ENCODE peak calls at places on chromosomes 2 and 18, in nine cellular contexts. One of them, this sample, is unnamed.
A peak's percentile ranks its signal among the peaks of the same experiment; 100 is the strongest.

GRCh38 chr2:27400348-27401135 is 8.8 kb downstream of the PPM1G start:
- DNase-seq in tibial artery: no peak
- DNase-seq in right cardiac atrium: no peak
- DNase-seq in ascending aorta: no peak
- DNase-seq in kidney: no peak
- DNase-seq in mesendoderm: no peak
- DNase-seq in H1: no peak
- DNase-seq in effector memory CD4-positive, alpha-beta T cell: no peak
- DNase-seq in SJSA1: no peak
- DNase-seq in this sample: no peak

GRCh38 chr2:239605976-239606375 is 205.2 kb upstream of the HDAC4 start:
- DNase-seq in kidney: no peak
- DNase-seq in mesendoderm: no peak
- DNase-seq in right cardiac atrium: no peak
- DNase-seq in H1: no peak
- DNase-seq in effector memory CD4-positive, alpha-beta T cell: no peak
- DNase-seq in tibial artery: no peak
- DNase-seq in ascending aorta: no peak
- DNase-seq in SJSA1: peak; percentile 4
- DNase-seq in this sample: no peak

GRCh38 chr2:133304344-133304743 is 263.9 kb downstream of the NCKAP5 start:
- DNase-seq in mesendoderm: no peak
- DNase-seq in ascending aorta: no peak
- DNase-seq in effector memory CD4-positive, alpha-beta T cell: no peak
- DNase-seq in right cardiac atrium: no peak
- DNase-seq in tibial artery: no peak
- DNase-seq in H1: no peak
- DNase-seq in kidney: no peak
- DNase-seq in SJSA1: no peak
- DNase-seq in this sample: no peak

GRCh38 chr2:100012575-100012974 is 129.8 kb downstream of the AFF3 start:
- DNase-seq in mesendoderm: no peak
- DNase-seq in right cardiac atrium: no peak
- DNase-seq in effector memory CD4-positive, alpha-beta T cell: no peak
- DNase-seq in ascending aorta: no peak
- DNase-seq in SJSA1: no peak
- DNase-seq in tibial artery: no peak
- DNase-seq in kidney: no peak
- DNase-seq in H1: no peak
- DNase-seq in this sample: no peak

GRCh38 chr18:59263566-59264135 is 9.6 kb downstream of the RAX start:
- DNase-seq in kidney: no peak
- DNase-seq in tibial artery: no peak
- DNase-seq in right cardiac atrium: no peak
- DNase-seq in effector memory CD4-positive, alpha-beta T cell: no peak
- DNase-seq in SJSA1: no peak
- DNase-seq in ascending aorta: no peak
- DNase-seq in mesendoderm: no peak
- DNase-seq in H1: no peak
- DNase-seq in this sample: no peak

GRCh38 chr2:113219889-113220641 is 46.3 kb downstream of the PSD4 start:
- DNase-seq in right cardiac atrium: peak; percentile 64
- DNase-seq in SJSA1: no peak
- DNase-seq in H1: no peak
- DNase-seq in mesendoderm: peak; percentile 49
- DNase-seq in tibial artery: peak; percentile 73
- DNase-seq in ascending aorta: no peak
- DNase-seq in kidney: peak; percentile 90
- DNase-seq in effector memory CD4-positive, alpha-beta T cell: no peak
- DNase-seq in this sample: no peak

GRCh38 chr2:61924895-61925663 is 19.6 kb downstream of the COMMD1 start:
- DNase-seq in effector memory CD4-positive, alpha-beta T cell: no peak
- DNase-seq in tibial artery: no peak
- DNase-seq in ascending aorta: no peak
- DNase-seq in mesendoderm: peak; percentile 57
- DNase-seq in right cardiac atrium: no peak
- DNase-seq in kidney: no peak
- DNase-seq in SJSA1: no peak
- DNase-seq in H1: no peak
- DNase-seq in this sample: no peak

GRCh38 chr2:66057844-66058243 is 377.1 kb upstream of the MEIS1 start:
- DNase-seq in tibial artery: no peak
- DNase-seq in mesendoderm: no peak
- DNase-seq in kidney: no peak
- DNase-seq in H1: no peak
- DNase-seq in right cardiac atrium: no peak
- DNase-seq in effector memory CD4-positive, alpha-beta T cell: no peak
- DNase-seq in SJSA1: no peak
- DNase-seq in ascending aorta: no peak
- DNase-seq in this sample: no peak

GRCh38 chr2:196170681-196171247 is 614 bp downstream of the STK17B start:
- DNase-seq in mesendoderm: peak; percentile 48
- DNase-seq in tibial artery: peak; percentile 25
- DNase-seq in right cardiac atrium: peak; percentile 22
- DNase-seq in SJSA1: peak; percentile 41
- DNase-seq in kidney: peak; percentile 88
- DNase-seq in ascending aorta: no peak
- DNase-seq in H1: no peak
- DNase-seq in effector memory CD4-positive, alpha-beta T cell: no peak
- DNase-seq in this sample: peak; percentile 71

GRCh38 chr2:11356760-11357159 is 12.3 kb upstream of the ROCK2 start:
- DNase-seq in kidney: no peak
- DNase-seq in H1: no peak
- DNase-seq in tibial artery: no peak
- DNase-seq in SJSA1: no peak
- DNase-seq in effector memory CD4-positive, alpha-beta T cell: no peak
- DNase-seq in ascending aorta: no peak
- DNase-seq in mesendoderm: no peak
- DNase-seq in right cardiac atrium: no peak
- DNase-seq in this sample: no peak

GRCh38 chr18:25875574-25875973 is 214.8 kb downstream of the SS18 start:
- DNase-seq in kidney: no peak
- DNase-seq in tibial artery: no peak
- DNase-seq in SJSA1: no peak
- DNase-seq in effector memory CD4-positive, alpha-beta T cell: no peak
- DNase-seq in ascending aorta: no peak
- DNase-seq in right cardiac atrium: peak; percentile 43
- DNase-seq in H1: no peak
- DNase-seq in mesendoderm: no peak
- DNase-seq in this sample: no peak

GRCh38 chr2:194824450-194824849 is 832.6 kb upstream of the SLC39A10 start:
- DNase-seq in right cardiac atrium: no peak
- DNase-seq in SJSA1: no peak
- DNase-seq in effector memory CD4-positive, alpha-beta T cell: no peak
- DNase-seq in kidney: no peak
- DNase-seq in tibial artery: no peak
- DNase-seq in H1: no peak
- DNase-seq in mesendoderm: no peak
- DNase-seq in ascending aorta: no peak
- DNase-seq in this sample: no peak

GRCh38 chr2:194822657-194823056 is 834.4 kb upstream of the SLC39A10 start:
- DNase-seq in SJSA1: no peak
- DNase-seq in H1: no peak
- DNase-seq in effector memory CD4-positive, alpha-beta T cell: no peak
- DNase-seq in kidney: no peak
- DNase-seq in mesendoderm: peak; percentile 55
- DNase-seq in tibial artery: no peak
- DNase-seq in right cardiac atrium: no peak
- DNase-seq in ascending aorta: no peak
- DNase-seq in this sample: no peak

GRCh38 chr2:194822097-194822496 is 834.9 kb upstream of the SLC39A10 start:
- DNase-seq in kidney: no peak
- DNase-seq in tibial artery: no peak
- DNase-seq in mesendoderm: peak; percentile 10
- DNase-seq in H1: no peak
- DNase-seq in right cardiac atrium: no peak
- DNase-seq in ascending aorta: no peak
- DNase-seq in SJSA1: no peak
- DNase-seq in effector memory CD4-positive, alpha-beta T cell: no peak
- DNase-seq in this sample: no peak

GRCh38 chr2:194826241-194826640 is 830.8 kb upstream of the SLC39A10 start:
- DNase-seq in mesendoderm: peak; percentile 32
- DNase-seq in tibial artery: no peak
- DNase-seq in H1: no peak
- DNase-seq in SJSA1: no peak
- DNase-seq in effector memory CD4-positive, alpha-beta T cell: no peak
- DNase-seq in kidney: no peak
- DNase-seq in right cardiac atrium: no peak
- DNase-seq in ascending aorta: no peak
- DNase-seq in this sample: no peak
- H3K27ac ChIP-seq in mesendoderm: no peak overlapping the region
- H3K27ac ChIP-seq in tibial artery: no peak overlapping the region
- H3K27ac ChIP-seq in H1: no peak overlapping the region
- H3K27ac ChIP-seq in SJSA1: no peak overlapping the region
- H3K27ac ChIP-seq in effector memory CD4-positive, alpha-beta T cell: no peak overlapping the region
- H3K27ac ChIP-seq in kidney: no peak overlapping the region
- H3K27ac ChIP-seq in right cardiac atrium: no peak overlapping the region
- H3K27ac ChIP-seq in ascending aorta: no peak overlapping the region
- H3K27ac ChIP-seq in this sample: no peak overlapping the region

GRCh38 chr18:48762836-48763713 is 187.7 kb downstream of the SMAD7 start:
- DNase-seq in ascending aorta: no peak
- DNase-seq in effector memory CD4-positive, alpha-beta T cell: no peak
- DNase-seq in tibial artery: no peak
- DNase-seq in right cardiac atrium: no peak
- DNase-seq in kidney: peak; percentile 68
- DNase-seq in mesendoderm: no peak
- DNase-seq in H1: no peak
- DNase-seq in SJSA1: no peak
- DNase-seq in this sample: no peak
- H3K4me1 ChIP-seq in ascending aorta: peaks cover 7% of the 10 kb centered on the region
- H3K4me1 ChIP-seq in effector memory CD4-positive, alpha-beta T cell: no peaks in the 10 kb centered on the region
- H3K4me1 ChIP-seq in tibial artery: peaks cover 14% of the 10 kb centered on the region
- H3K4me1 ChIP-seq in right cardiac atrium: peaks cover 21% of the 10 kb centered on the region
- H3K4me1 ChIP-seq in kidney: no peaks in the 10 kb centered on the region
- H3K4me1 ChIP-seq in mesendoderm: no peaks in the 10 kb centered on the region
- H3K4me1 ChIP-seq in H1: peaks cover 7% of the 10 kb centered on the region
- H3K4me1 ChIP-seq in SJSA1: no peaks in the 10 kb centered on the region
- H3K4me1 ChIP-seq in this sample: peaks cover 8% of the 10 kb centered on the region

GRCh38 chr18:63088262-63088661 is 231.3 kb downstream of the BCL2 start:
- DNase-seq in ascending aorta: no peak
- DNase-seq in SJSA1: no peak
- DNase-seq in tibial artery: no peak
- DNase-seq in mesendoderm: peak; percentile 78
- DNase-seq in H1: peak; percentile 15
- DNase-seq in kidney: no peak
- DNase-seq in effector memory CD4-positive, alpha-beta T cell: no peak
- DNase-seq in right cardiac atrium: no peak
- DNase-seq in this sample: no peak
- H3K27ac ChIP-seq in ascending aorta: no peak overlapping the region
- H3K27ac ChIP-seq in SJSA1: no peak overlapping the region
- H3K27ac ChIP-seq in tibial artery: no peak overlapping the region
- H3K27ac ChIP-seq in mesendoderm: no peak overlapping the region
- H3K27ac ChIP-seq in H1: no peak overlapping the region
- H3K27ac ChIP-seq in kidney: no peak overlapping the region
- H3K27ac ChIP-seq in effector memory CD4-positive, alpha-beta T cell: no peak overlapping the region
- H3K27ac ChIP-seq in right cardiac atrium: no peak overlapping the region
- H3K27ac ChIP-seq in this sample: no peak overlapping the region

DNA sequence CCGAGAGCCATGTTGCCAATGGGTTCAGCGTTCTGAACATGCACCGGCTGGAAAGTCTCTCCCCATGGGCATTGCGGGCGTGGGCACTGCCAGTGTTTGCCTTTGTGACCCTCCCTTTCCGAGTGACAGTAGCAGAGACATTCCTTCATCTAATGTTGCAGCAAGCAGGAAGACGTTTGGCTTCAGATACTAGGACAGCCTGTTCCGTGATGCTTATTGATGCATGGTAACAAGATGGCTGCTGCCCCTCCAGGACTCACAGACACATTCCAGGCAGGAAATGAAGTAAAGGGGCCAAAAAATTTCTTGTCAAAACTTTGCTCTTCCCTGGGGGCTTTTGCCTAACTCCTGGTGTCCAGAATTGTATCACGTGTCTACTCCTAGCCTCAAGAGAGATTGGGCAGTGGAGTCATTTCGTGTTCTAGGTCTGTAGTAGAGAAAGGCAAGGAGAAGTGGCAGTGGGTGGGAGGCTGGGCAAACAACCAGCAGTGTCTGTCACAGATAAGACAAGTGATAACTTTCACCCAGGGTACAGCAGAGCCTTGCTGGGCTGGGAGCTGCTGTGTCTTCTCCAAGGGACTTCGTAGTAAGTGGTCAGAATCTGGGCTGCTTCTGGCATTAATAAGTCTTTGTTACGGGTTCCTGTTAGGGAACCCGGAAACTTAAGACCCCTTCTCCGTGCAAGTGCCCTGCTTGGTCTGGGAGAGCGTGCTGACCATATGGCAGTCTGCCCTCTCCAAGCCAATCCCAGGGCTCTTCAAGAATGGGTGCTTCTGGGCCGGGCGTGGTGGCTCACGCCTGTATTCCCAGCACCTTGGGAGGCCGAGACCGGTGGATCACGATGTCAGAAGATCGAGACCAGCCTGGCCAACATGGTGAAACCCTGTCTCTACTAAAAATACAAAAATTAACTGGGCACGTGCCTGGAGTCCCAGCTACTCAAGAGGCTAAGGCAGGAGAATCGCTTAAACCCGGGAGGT is 93.5 kb downstream of the TFCP2L1 start:
- DNase-seq in H1: no peak
- DNase-seq in tibial artery: no peak
- DNase-seq in right cardiac atrium: no peak
- DNase-seq in kidney: no peak
- DNase-seq in ascending aorta: no peak
- DNase-seq in mesendoderm: no peak
- DNase-seq in SJSA1: no peak
- DNase-seq in effector memory CD4-positive, alpha-beta T cell: no peak
- DNase-seq in this sample: no peak
- H3K4me1 ChIP-seq in H1: peaks cover 7% of the 10 kb centered on the region
- H3K4me1 ChIP-seq in tibial artery: peaks cover under 1% of the 10 kb centered on the region
- H3K4me1 ChIP-seq in right cardiac atrium: no peaks in the 10 kb centered on the region
- H3K4me1 ChIP-seq in kidney: peaks cover 14% of the 10 kb centered on the region
- H3K4me1 ChIP-seq in ascending aorta: peaks cover under 1% of the 10 kb centered on the region
- H3K4me1 ChIP-seq in mesendoderm: no peaks in the 10 kb centered on the region
- H3K4me1 ChIP-seq in SJSA1: peaks cover 9% of the 10 kb centered on the region
- H3K4me1 ChIP-seq in effector memory CD4-positive, alpha-beta T cell: no peaks in the 10 kb centered on the region
- H3K4me1 ChIP-seq in this sample: no peaks in the 10 kb centered on the region

GRCh38 chr2:232744963-232745362 is 31.4 kb downstream of the KCNJ13 start:
- DNase-seq in kidney: no peak
- DNase-seq in mesendoderm: no peak
- DNase-seq in ascending aorta: no peak
- DNase-seq in effector memory CD4-positive, alpha-beta T cell: no peak
- DNase-seq in right cardiac atrium: no peak
- DNase-seq in H1: no peak
- DNase-seq in tibial artery: no peak
- DNase-seq in SJSA1: no peak
- DNase-seq in this sample: no peak

GRCh38 chr2:232750135-232750671 is 26.2 kb downstream of the KCNJ13 start:
- DNase-seq in H1: no peak
- DNase-seq in mesendoderm: no peak
- DNase-seq in tibial artery: no peak
- DNase-seq in effector memory CD4-positive, alpha-beta T cell: no peak
- DNase-seq in right cardiac atrium: no peak
- DNase-seq in kidney: no peak
- DNase-seq in SJSA1: no peak
- DNase-seq in ascending aorta: no peak
- DNase-seq in this sample: no peak

GRCh38 chr2:232749331-232749730 is 27.0 kb downstream of the KCNJ13 start:
- DNase-seq in H1: no peak
- DNase-seq in SJSA1: no peak
- DNase-seq in ascending aorta: no peak
- DNase-seq in mesendoderm: no peak
- DNase-seq in effector memory CD4-positive, alpha-beta T cell: no peak
- DNase-seq in kidney: no peak
- DNase-seq in right cardiac atrium: no peak
- DNase-seq in tibial artery: no peak
- DNase-seq in this sample: no peak

GRCh38 chr2:232748038-232748437 is 28.3 kb downstream of the KCNJ13 start:
- DNase-seq in right cardiac atrium: no peak
- DNase-seq in H1: no peak
- DNase-seq in tibial artery: no peak
- DNase-seq in ascending aorta: no peak
- DNase-seq in effector memory CD4-positive, alpha-beta T cell: no peak
- DNase-seq in mesendoderm: no peak
- DNase-seq in SJSA1: no peak
- DNase-seq in kidney: no peak
- DNase-seq in this sample: no peak
- H3K27ac ChIP-seq in right cardiac atrium: no peak overlapping the region
- H3K27ac ChIP-seq in H1: no peak overlapping the region
- H3K27ac ChIP-seq in tibial artery: no peak overlapping the region
- H3K27ac ChIP-seq in ascending aorta: no peak overlapping the region
- H3K27ac ChIP-seq in effector memory CD4-positive, alpha-beta T cell: no peak overlapping the region
- H3K27ac ChIP-seq in mesendoderm: no peak overlapping the region
- H3K27ac ChIP-seq in SJSA1: no peak overlapping the region
- H3K27ac ChIP-seq in kidney: no peak overlapping the region
- H3K27ac ChIP-seq in this sample: no peak overlapping the region